ENCODE peak calls at places on chromosomes 1 and 21, in five cellular contexts. H, P, F, X and E are unnamed samples.

GRCh38 chr1:156813750-156814570 is 2.7 kb downstream of the SH2D2A start:
- DNase-seq in H (peak), P (peak), F (no peak), X (peak), E (peak)

GRCh38 chr1:170790651-170791071 is 126.7 kb downstream of the PRRX1 start:
- DNase-seq in H (no peak), P (no peak), F (no peak), X (no peak), E (no peak)

GRCh38 chr1:57770772-57771171 is 346.9 kb upstream of the DAB1 start:
- DNase-seq in H (peak), P (no peak), F (no peak), X (peak), E (peak)

GRCh38 chr21:34307991-34308532 is 55.7 kb upstream of the KCNE2 start:
- DNase-seq in H (no peak), P (no peak), F (no peak), X (no peak), E (no peak)

GRCh38 chr1:16276302-16277020 is 39.5 kb upstream of the CPLANE2 start:
- DNase-seq in H (no peak), P (no peak), F (no peak), X (no peak), E (no peak)

GRCh38 chr1:205339717-205340116 is 17.0 kb downstream of the KLHDC8A start:
- DNase-seq in H (no peak), P (no peak), F (no peak), X (no peak), E (no peak)

GRCh38 chr1:223714849-223715709 is 2.7 kb downstream of the CAPN2 start:
- DNase-seq in H (no peak), P (no peak), F (no peak), X (no peak), E (peak)

GRCh38 chr1:26016944-26017545 is 4.5 kb upstream of the EXTL1 start:
- DNase-seq in H (no peak), P (no peak), F (no peak), X (no peak), E (no peak)

GRCh38 chr1:48205547-48205946 is 17.0 kb upstream of the SLC5A9 start:
- DNase-seq in H (no peak), P (no peak), F (no peak), X (no peak), E (no peak)

GRCh38 chr1:48200166-48200900 is 22.2 kb upstream of the SLC5A9 start:
- DNase-seq in H (no peak), P (no peak), F (no peak), X (no peak), E (no peak)

GRCh38 chr1:48198970-48199369 is 23.5 kb upstream of the SLC5A9 start:
- DNase-seq in H (no peak), P (no peak), F (no peak), X (no peak), E (no peak)

GRCh38 chr1:48203287-48203900 is 19.1 kb upstream of the SLC5A9 start:
- DNase-seq in H (no peak), P (no peak), F (no peak), X (peak), E (peak)

DNA sequence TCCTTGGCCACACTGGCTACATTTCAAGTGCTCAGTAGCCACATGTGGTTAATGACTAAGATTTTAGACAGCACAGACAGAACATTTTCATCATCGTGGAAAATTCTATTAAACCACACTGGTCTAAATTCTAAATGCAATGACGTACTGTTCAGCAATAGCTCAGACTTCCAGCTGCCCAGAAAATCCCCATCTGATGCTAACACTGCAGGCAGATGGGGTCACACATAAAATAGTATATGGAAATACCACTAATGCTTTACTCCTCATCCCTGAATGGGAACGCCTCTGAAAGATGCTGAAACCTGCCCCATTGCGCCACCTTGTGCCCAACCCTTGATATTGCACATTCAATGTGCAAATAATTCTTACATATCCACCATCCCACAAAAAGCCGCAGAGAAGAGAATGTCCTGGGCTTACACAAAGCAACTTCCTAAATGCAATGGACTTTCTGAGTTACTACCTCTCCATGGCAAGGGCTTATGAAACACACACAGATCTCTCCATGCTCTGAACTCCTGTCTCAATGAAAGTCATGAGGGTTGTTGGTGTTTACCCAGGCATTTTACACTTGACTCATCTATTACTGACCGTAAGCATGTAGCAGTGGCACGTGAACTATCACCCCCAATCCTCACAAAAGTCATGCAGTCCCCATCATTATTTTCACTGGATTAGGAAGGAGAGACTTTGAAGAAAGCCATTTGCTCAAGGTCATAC is 20.3 kb upstream of the SLC5A9 start:
- DNase-seq in H (peak), P (peak), F (no peak), X (peak), E (peak)
- TF ChIP-seq SUZ12 in H (no peak), P (no peak), F (no peak), X (no peak), E (no peak)

DNA sequence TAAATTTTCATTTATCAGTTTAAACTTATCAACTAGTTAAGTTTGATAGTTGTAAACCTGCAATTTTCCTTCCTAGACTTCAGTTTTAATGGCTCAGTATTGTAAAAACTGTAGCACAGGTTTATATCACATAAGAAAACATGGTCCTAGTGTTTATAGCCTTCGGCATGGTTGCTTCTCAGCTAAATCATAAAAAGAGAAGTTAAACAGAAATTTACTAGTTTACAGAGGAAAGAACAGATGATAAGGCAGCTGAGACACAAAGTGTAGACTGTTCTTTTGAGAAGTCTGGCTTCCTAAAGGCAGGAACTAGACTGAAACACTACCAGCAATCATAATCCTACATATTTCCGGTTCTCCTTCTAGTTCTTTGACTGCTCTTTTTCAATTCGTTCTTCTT is 39.8 kb downstream of the WNT2B start:
- DNase-seq in H (no peak), P (no peak), F (no peak), X (no peak), E (no peak)
- TF ChIP-seq SUZ12 in H (no peak), P (no peak), F (no peak), X (no peak), E (no peak)

GRCh38 chr1:24890861-24891260 is 39.2 kb downstream of the RUNX3 start:
- DNase-seq in H (no peak), P (no peak), F (no peak), X (no peak), E (no peak)

GRCh38 chr1:24892188-24893153 is 37.6 kb downstream of the RUNX3 start:
- DNase-seq in H (no peak), P (peak), F (no peak), X (no peak), E (no peak)

GRCh38 chr1:24886241-24886640 is 43.8 kb downstream of the RUNX3 start:
- DNase-seq in H (no peak), P (peak), F (no peak), X (no peak), E (no peak)

GRCh38 chr1:24888061-24888970 is 41.8 kb downstream of the RUNX3 start:
- DNase-seq in H (no peak), P (peak), F (no peak), X (no peak), E (no peak)

GRCh38 chr1:24888971-24889670 is 41.0 kb downstream of the RUNX3 start:
- DNase-seq in H (no peak), P (no peak), F (no peak), X (no peak), E (no peak)
- TF ChIP-seq SUZ12 in H (no peak), P (no peak), F (no peak), X (no peak), E (no peak)

GRCh38 chr1:180267761-180268555 is 37.9 kb downstream of the LHX4 start:
- DNase-seq in H (no peak), P (peak), F (no peak), X (no peak), E (no peak)
- TF ChIP-seq SUZ12 in H (no peak), P (no peak), F (no peak), X (no peak), E (no peak)

GRCh38 chr1:109493227-109493626 is 667 bp upstream of the CYB561D1 start:
- DNase-seq in H (no peak), P (no peak), F (no peak), X (no peak), E (no peak)
- TF ChIP-seq SUZ12 in H (no peak), P (no peak), F (no peak), X (no peak), E (no peak)

GRCh38 chr21:42191978-42192595 is 26.9 kb upstream of the ABCG1 start:
- DNase-seq in H (no peak), P (no peak), F (no peak), X (no peak), E (no peak)

GRCh38 chr21:42193721-42194120 is 25.2 kb upstream of the ABCG1 start:
- DNase-seq in H (no peak), P (no peak), F (no peak), X (no peak), E (no peak)

GRCh38 chr21:42191064-42191463 is 27.9 kb upstream of the ABCG1 start:
- DNase-seq in H (no peak), P (no peak), F (no peak), X (no peak), E (no peak)

GRCh38 chr21:42194863-42195262 is 24.1 kb upstream of the ABCG1 start:
- DNase-seq in H (no peak), P (no peak), F (no peak), X (no peak), E (no peak)

DNA sequence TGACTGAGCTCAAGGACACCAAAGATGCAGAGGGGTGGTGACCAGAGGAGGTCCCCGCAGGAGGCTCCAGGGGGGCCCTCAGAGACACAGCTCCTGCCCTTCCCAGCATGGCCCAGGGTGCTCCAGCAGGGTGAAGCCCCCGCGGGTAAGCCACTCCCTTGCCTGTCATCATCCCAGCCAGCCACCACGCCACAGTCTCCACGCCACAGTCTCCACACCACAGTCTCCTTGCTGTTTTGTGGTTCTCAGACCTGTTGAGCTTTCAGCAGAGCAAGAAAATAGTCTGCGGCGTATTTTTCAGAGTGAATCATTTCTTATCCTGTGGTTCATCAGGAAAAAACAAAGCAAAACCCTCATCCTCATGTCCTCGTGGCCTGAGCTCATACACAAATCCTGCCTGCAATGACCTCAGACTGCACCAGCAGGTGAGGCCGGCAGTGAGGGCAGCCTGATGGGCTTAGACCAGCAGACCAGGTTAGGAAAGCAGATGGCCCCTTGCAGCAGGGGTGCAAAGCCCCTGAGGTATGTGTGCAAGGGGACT is 25.7 kb upstream of the ABCG1 start:
- DNase-seq in H (no peak), P (no peak), F (no peak), X (no peak), E (no peak)
- TF ChIP-seq SUZ12 in H (no peak), P (no peak), F (no peak), X (no peak), E (no peak)

DNA sequence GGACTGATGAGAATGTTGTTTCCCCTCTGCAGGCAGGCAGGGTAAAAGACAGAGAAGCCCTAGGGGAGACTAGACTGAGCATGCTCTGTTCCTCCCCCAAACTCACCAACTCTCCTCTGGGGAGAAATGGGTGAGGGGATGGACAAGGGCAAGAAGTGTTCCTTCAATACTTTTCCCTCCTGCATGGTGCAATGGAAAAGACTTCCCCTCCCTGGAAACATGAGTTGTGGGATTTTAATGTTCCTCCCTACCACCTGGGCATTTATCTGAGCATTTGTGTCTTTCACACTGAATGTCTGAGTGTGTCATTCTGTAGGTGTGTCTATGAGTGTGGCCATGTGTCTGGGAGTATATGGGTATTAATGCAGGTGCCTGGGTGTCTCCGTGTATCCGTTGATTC is 275.7 kb downstream of the C1orf94 start:
- DNase-seq in H (no peak), P (no peak), F (no peak), X (no peak), E (no peak)
- TF ChIP-seq SUZ12 in H (no peak), P (no peak), F (no peak), X (no peak), E (no peak)

DNA sequence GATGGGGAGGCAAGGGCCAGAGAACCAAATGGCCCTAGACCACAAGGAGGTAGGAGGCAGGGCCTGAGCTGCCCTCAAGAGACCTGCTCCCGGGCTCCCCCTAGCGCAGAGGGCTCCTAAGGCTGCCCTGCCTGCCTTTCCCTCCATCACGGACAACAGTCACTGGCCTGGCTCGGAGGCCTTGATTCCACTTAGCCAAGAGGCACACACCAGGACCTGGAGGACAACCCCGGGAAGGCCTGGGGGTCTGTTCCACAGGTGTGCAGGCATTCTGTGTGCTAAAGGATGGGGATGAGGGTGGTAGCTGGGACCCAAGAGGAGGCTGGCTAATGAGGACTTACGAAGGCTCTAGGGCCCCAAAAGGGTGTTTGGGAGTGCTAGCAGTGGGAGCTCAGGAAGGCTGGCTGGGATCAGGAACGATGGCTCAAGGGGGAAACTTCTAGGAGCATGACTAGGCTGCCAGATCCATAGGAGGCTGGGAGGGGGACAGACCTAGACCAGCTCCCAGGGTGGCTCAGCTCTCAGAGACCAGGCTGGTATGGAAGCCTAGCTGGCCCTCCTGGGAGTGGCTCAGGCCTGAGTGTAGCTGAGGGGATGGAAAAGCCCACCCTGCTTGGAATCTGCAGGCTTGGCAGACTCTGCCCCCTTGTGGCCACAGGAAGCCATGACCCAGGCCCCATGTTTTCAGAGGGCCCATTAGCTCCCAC is 831 bp downstream of the ARTN start:
- DNase-seq in H (peak), P (peak), F (no peak), X (peak), E (peak)
- TF ChIP-seq SUZ12 in H (no peak), P (no peak), F (no peak), X (no peak), E (no peak)

DNA sequence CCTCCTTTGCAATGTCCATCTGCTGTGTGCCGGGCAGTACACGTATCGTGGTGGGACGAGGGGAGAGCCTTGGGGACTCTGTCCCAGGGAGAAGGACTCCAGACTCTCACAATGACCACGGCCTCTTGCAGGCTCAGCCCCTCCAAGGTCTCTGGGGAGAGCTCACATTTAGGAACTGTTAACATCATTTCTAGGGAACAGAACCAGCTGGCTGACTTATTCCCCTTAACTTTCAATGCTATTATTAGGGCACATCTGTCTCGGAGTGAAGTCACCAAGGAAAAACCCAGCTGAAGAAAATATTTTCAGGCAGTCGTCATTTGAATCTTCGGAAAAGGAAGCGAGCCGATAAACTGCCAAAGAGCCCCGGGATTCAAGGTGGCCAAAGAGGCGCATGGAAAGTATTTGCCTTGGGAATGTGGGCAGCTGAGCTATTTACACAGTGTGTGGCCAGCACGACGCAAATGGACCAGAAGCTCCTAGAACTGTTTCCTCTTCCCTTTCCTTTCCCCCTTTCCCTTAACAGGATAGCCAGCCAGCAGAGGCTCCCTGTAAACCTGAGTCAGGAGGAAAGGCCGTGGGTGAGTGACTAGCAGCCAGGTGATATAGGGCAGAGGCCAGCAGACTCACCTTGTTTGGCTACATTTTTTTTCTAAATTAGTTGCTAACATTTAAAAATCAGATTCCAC is 74.5 kb downstream of the ITPKB start:
- DNase-seq in H (no peak), P (no peak), F (no peak), X (no peak), E (no peak)
- TF ChIP-seq SUZ12 in H (no peak), P (no peak), F (no peak), X (no peak), E (no peak)

DNA sequence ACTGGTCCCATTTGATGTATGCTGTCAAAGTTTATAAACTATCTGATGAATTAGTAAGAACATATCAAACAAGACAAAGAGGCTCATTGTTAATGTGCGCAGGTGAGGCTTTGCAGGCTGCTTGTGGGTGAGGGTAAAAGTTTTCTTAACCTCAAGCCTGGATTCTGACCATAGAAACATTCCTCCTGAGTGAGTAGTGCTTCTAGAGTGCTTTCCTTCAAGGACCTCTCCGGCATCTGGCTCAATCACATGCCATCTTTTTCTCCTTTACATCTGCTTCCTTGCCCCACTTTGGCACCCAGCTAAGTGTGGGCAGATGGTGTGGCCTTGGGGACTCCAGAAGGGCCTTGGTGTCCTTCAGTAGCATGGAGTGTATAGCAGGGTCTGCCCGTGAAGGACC is 104.0 kb downstream of the ROR1 start:
- DNase-seq in H (no peak), P (no peak), F (no peak), X (no peak), E (no peak)
- TF ChIP-seq SUZ12 in H (no peak), P (no peak), F (no peak), X (no peak), E (no peak)